ENCODE peak calls at places on chromosomes 11 and 22, in six cellular contexts. X, Z, M, D, K and E are unnamed samples.

GRCh38 chr11:125063429-125064043 is 431 bp downstream of the SLC37A2 start:
- ATAC-seq in M (peak), X (peak), Z (peak), D (peak), K (peak), E (no peak)

GRCh38 chr22:24432059-24432853 is 4.9 kb downstream of the ADORA2A start:
- ATAC-seq in D (no peak), Z (peak), X (peak), M (peak), K (no peak), E (peak)

GRCh38 chr22:49671331-49672012 is 156.2 kb downstream of the BRD1 start:
- ATAC-seq in K (peak), X (no peak), D (no peak), Z (no peak), M (no peak), E (no peak)

GRCh38 chr22:20472629-20473442 is 22.8 kb downstream of the KLHL22 start:
- ATAC-seq in Z (no peak), M (no peak), D (no peak), X (no peak), K (no peak), E (no peak)

GRCh38 chr22:23219317-23219716 is 39.0 kb downstream of the BCR start:
- ATAC-seq in Z (no peak), X (no peak), M (no peak), D (peak), K (no peak), E (no peak)

GRCh38 chr22:36419912-36420882 is 32.4 kb upstream of the MYH9 start:
- ATAC-seq in K (no peak), M (peak), Z (peak), D (no peak), X (peak), E (peak)

GRCh38 chr11:18243783-18244362 is 4.6 kb downstream of the SAA2 start:
- ATAC-seq in K (peak), M (no peak), D (peak), Z (no peak), X (no peak), E (no peak)

GRCh38 chr22:29758959-29759358 is 7.8 kb downstream of the ZMAT5 start:
- ATAC-seq in X (no peak), K (no peak), M (no peak), Z (peak), D (no peak), E (no peak)

GRCh38 chr22:23094695-23095466 is 24.6 kb downstream of the GNAZ start:
- ATAC-seq in Z (no peak), X (no peak), K (no peak), M (no peak), D (no peak), E (no peak)

GRCh38 chr11:17224727-17225126 is 16.9 kb upstream of the PIK3C2A start:
- ATAC-seq in D (no peak), Z (peak), K (no peak), X (peak), M (peak), E (no peak)

GRCh38 chr11:11814614-11815452 is 26.9 kb upstream of the USP47 start:
- ATAC-seq in D (peak), X (no peak), Z (no peak), M (no peak), K (no peak), E (no peak)

GRCh38 chr11:14184548-14184947 is 174.4 kb downstream of the RRAS2 start:
- ATAC-seq in M (peak), D (no peak), K (no peak), Z (peak), X (no peak), E (peak)

GRCh38 chr11:114082415-114082748 is 22.9 kb downstream of the ZBTB16 start:
- ATAC-seq in M (peak), X (no peak), D (no peak), Z (peak), K (no peak), E (peak)

GRCh38 chr11:94814238-94814976 is 46.3 kb downstream of the AMOTL1 start:
- ATAC-seq in D (no peak), M (peak), K (no peak), X (peak), Z (peak), E (peak)

GRCh38 chr11:115389790-115390189 is 114.4 kb downstream of the CADM1 start:
- ATAC-seq in Z (no peak), K (no peak), X (no peak), M (no peak), D (no peak), E (no peak)

GRCh38 chr11:20084921-20085814 is 75.1 kb downstream of the DBX1 start:
- ATAC-seq in M (no peak), X (no peak), Z (no peak), K (no peak), D (no peak), E (no peak)